ENCODE peak calls at places on chromosomes 1 and 21, in five cellular contexts. One of them, this sample, is unnamed. For H3K9me3, the result is how much of the 10 kb centered on the place peaks cover.

GRCh38 chr1:46611691-46612221 is 4.9 kb downstream of the MOB3C start:
- DNase-seq in CD8-positive, alpha-beta T cell: no peak
- DNase-seq in lower lobe of right lung: no peak
- DNase-seq in A549: no peak
- DNase-seq in HepG2: no peak
- DNase-seq in this sample: no peak

GRCh38 chr1:49995734-49996133 is 28.0 kb downstream of the AGBL4 start:
- DNase-seq in CD8-positive, alpha-beta T cell: no peak
- DNase-seq in lower lobe of right lung: no peak
- DNase-seq in A549: no peak
- DNase-seq in HepG2: peak
- DNase-seq in this sample: no peak

GRCh38 chr1:203364013-203364730 is 13.2 kb upstream of the FMOD start:
- DNase-seq in CD8-positive, alpha-beta T cell: no peak
- DNase-seq in lower lobe of right lung: no peak
- DNase-seq in A549: no peak
- DNase-seq in HepG2: no peak
- DNase-seq in this sample: no peak

GRCh38 chr1:201275266-201275666 is 8.0 kb upstream of the PKP1 start:
- DNase-seq in CD8-positive, alpha-beta T cell: no peak
- DNase-seq in lower lobe of right lung: no peak
- DNase-seq in A549: peak
- DNase-seq in HepG2: no peak
- DNase-seq in this sample: peak

GRCh38 chr1:43554444-43554992 is 23.8 kb downstream of the PTPRF start:
- DNase-seq in CD8-positive, alpha-beta T cell: peak
- DNase-seq in lower lobe of right lung: no peak
- DNase-seq in A549: peak
- DNase-seq in HepG2: peak
- DNase-seq in this sample: no peak

GRCh38 chr1:15492572-15492971 is 16.7 kb downstream of the CELA2B start:
- DNase-seq in CD8-positive, alpha-beta T cell: no peak
- DNase-seq in lower lobe of right lung: no peak
- DNase-seq in A549: no peak
- DNase-seq in HepG2: no peak
- DNase-seq in this sample: no peak

GRCh38 chr1:19678493-19678892 is 13.8 kb downstream of the HTR6 start:
- DNase-seq in CD8-positive, alpha-beta T cell: no peak
- DNase-seq in lower lobe of right lung: no peak
- DNase-seq in A549: no peak
- DNase-seq in HepG2: no peak
- DNase-seq in this sample: no peak

GRCh38 chr1:25609921-25610320 is 6.7 kb upstream of the MAN1C1 start:
- DNase-seq in CD8-positive, alpha-beta T cell: no peak
- DNase-seq in lower lobe of right lung: no peak
- DNase-seq in A549: no peak
- DNase-seq in HepG2: no peak
- DNase-seq in this sample: no peak

GRCh38 chr1:24294757-24295371 is 24.3 kb upstream of the GRHL3 start:
- DNase-seq in CD8-positive, alpha-beta T cell: no peak
- DNase-seq in lower lobe of right lung: peak
- DNase-seq in A549: peak
- DNase-seq in HepG2: no peak
- DNase-seq in this sample: peak

GRCh38 chr1:27597036-27597435 is 6.9 kb downstream of the AHDC1 start:
- DNase-seq in CD8-positive, alpha-beta T cell: no peak
- DNase-seq in lower lobe of right lung: no peak
- DNase-seq in A549: no peak
- DNase-seq in HepG2: no peak
- DNase-seq in this sample: no peak

GRCh38 chr1:231866392-231867331 is 240.1 kb downstream of the DISC1 start:
- DNase-seq in CD8-positive, alpha-beta T cell: peak
- DNase-seq in lower lobe of right lung: peak
- DNase-seq in A549: peak
- DNase-seq in HepG2: peak
- DNase-seq in this sample: peak

GRCh38 chr1:207964195-207964966 is 53.5 kb upstream of the CD34 start:
- DNase-seq in CD8-positive, alpha-beta T cell: no peak
- DNase-seq in lower lobe of right lung: no peak
- DNase-seq in A549: no peak
- DNase-seq in HepG2: no peak
- DNase-seq in this sample: peak
- H3K27ac ChIP-seq in CD8-positive, alpha-beta T cell: no peak
- H3K27ac ChIP-seq in lower lobe of right lung: peak
- H3K27ac ChIP-seq in A549: peak
- H3K27ac ChIP-seq in HepG2: no peak
- H3K27ac ChIP-seq in this sample: peak

GRCh38 chr1:168824418-168824817 is 95.4 kb upstream of the DPT start:
- DNase-seq in CD8-positive, alpha-beta T cell: no peak
- DNase-seq in lower lobe of right lung: no peak
- DNase-seq in A549: no peak
- DNase-seq in HepG2: no peak
- DNase-seq in this sample: no peak

GRCh38 chr1:168826269-168826668 is 97.3 kb upstream of the DPT start:
- DNase-seq in CD8-positive, alpha-beta T cell: no peak
- DNase-seq in lower lobe of right lung: no peak
- DNase-seq in A549: no peak
- DNase-seq in HepG2: no peak
- DNase-seq in this sample: no peak

GRCh38 chr1:168825129-168825528 is 96.1 kb upstream of the DPT start:
- DNase-seq in CD8-positive, alpha-beta T cell: no peak
- DNase-seq in lower lobe of right lung: no peak
- DNase-seq in A549: no peak
- DNase-seq in HepG2: no peak
- DNase-seq in this sample: no peak

GRCh38 chr1:168830562-168830961 is 101.6 kb upstream of the DPT start:
- DNase-seq in CD8-positive, alpha-beta T cell: no peak
- DNase-seq in lower lobe of right lung: no peak
- DNase-seq in A549: no peak
- DNase-seq in HepG2: peak
- DNase-seq in this sample: no peak

GRCh38 chr1:168827557-168827956 is 98.6 kb upstream of the DPT start:
- DNase-seq in CD8-positive, alpha-beta T cell: no peak
- DNase-seq in lower lobe of right lung: no peak
- DNase-seq in A549: no peak
- DNase-seq in HepG2: no peak
- DNase-seq in this sample: no peak
- H3K9me3 ChIP-seq in CD8-positive, alpha-beta T cell: under half
- H3K9me3 ChIP-seq in lower lobe of right lung: under half
- H3K9me3 ChIP-seq in A549: under half
- H3K9me3 ChIP-seq in HepG2: under half
- H3K9me3 ChIP-seq in this sample: under half

DNA sequence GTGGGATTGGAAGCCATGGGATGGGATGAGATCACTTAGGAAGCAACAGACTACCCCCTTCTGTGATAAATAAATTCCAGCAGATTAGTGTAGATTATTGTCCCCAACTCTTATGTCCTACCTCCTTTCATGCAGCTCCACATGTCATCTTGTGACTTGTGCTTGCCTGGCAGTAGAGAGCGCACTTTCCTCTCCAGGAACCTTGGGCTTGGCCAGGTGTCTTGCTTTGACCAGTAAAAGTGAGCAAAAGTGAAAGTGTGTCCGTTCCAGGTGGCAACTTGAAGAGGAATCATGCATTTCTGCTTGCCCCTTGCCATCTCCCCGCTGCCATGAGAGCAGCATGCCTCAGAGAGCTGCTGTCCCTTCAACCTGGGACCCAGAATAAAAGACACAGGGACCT is 122.9 kb upstream of the ERG start:
- DNase-seq in CD8-positive, alpha-beta T cell: no peak
- DNase-seq in lower lobe of right lung: no peak
- DNase-seq in A549: no peak
- DNase-seq in HepG2: peak
- DNase-seq in this sample: no peak
- TF ChIP-seq CTCF in CD8-positive, alpha-beta T cell: no peak
- TF ChIP-seq CTCF in lower lobe of right lung: no peak
- TF ChIP-seq CTCF in A549: no peak
- TF ChIP-seq CTCF in HepG2: peak
- TF ChIP-seq CTCF in this sample: no peak

DNA sequence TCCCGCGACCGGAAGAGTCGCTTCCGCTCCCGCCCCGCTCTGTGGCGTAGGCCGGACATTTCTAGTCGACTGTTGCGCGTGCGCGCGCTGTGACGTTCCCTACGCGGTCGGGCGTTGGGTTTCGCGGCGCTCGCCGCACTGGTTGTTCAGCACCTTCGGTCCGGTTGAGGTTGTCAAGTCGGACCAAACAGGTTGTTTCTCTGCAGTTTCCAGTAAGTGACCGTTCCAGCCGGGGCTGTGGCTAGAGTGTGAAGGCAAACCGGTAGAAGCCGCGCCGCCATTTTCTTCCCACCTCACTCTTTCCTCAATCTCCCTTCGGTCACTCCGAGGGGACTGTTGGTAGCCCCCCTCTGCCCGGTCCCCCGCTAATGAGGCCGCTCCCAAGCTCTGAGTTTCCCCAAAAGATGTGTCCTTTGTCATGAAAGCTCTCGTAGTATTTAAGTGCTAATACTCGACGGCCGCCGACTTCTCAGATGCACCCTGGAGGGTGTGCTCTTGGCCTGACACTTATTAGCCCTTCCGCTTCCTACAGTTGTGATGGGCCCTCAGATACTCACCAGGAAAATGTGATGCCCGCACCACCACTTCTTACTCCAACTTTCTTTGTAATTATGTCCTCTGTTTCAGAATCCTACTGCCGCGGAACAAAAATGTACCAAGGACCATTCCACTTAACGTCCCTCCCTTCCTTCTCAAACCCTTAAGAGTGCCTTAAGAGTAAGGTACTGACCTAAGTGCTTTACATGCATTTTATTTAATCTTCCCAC is 56.3 kb downstream of the TRAF5 start:
- DNase-seq in CD8-positive, alpha-beta T cell: peak
- DNase-seq in lower lobe of right lung: peak
- DNase-seq in A549: peak
- DNase-seq in HepG2: peak
- DNase-seq in this sample: peak
- H3K27ac ChIP-seq in CD8-positive, alpha-beta T cell: peak
- H3K27ac ChIP-seq in lower lobe of right lung: peak
- H3K27ac ChIP-seq in A549: peak
- H3K27ac ChIP-seq in HepG2: peak
- H3K27ac ChIP-seq in this sample: peak

GRCh38 chr1:246978785-246979184 is 29.1 kb downstream of the ZNF695 start:
- DNase-seq in CD8-positive, alpha-beta T cell: no peak
- DNase-seq in lower lobe of right lung: no peak
- DNase-seq in A549: no peak
- DNase-seq in HepG2: peak
- DNase-seq in this sample: no peak
- H3K9me3 ChIP-seq in CD8-positive, alpha-beta T cell: under half
- H3K9me3 ChIP-seq in lower lobe of right lung: under half
- H3K9me3 ChIP-seq in A549: half or more
- H3K9me3 ChIP-seq in HepG2: half or more
- H3K9me3 ChIP-seq in this sample: under half

GRCh38 chr21:41954654-41955499 is 1.1 kb upstream of the C2CD2 start:
- DNase-seq in CD8-positive, alpha-beta T cell: no peak
- DNase-seq in lower lobe of right lung: no peak
- DNase-seq in A549: no peak
- DNase-seq in HepG2: no peak
- DNase-seq in this sample: no peak
- TF ChIP-seq CTCF in CD8-positive, alpha-beta T cell: no peak
- TF ChIP-seq CTCF in lower lobe of right lung: no peak
- TF ChIP-seq CTCF in A549: no peak
- TF ChIP-seq CTCF in HepG2: no peak
- TF ChIP-seq CTCF in this sample: no peak

GRCh38 chr21:38831526-38832467 is 26.1 kb downstream of the ETS2 start:
- DNase-seq in CD8-positive, alpha-beta T cell: no peak
- DNase-seq in lower lobe of right lung: peak
- DNase-seq in A549: no peak
- DNase-seq in HepG2: peak
- DNase-seq in this sample: peak
- H3K27ac ChIP-seq in CD8-positive, alpha-beta T cell: no peak
- H3K27ac ChIP-seq in lower lobe of right lung: peak
- H3K27ac ChIP-seq in A549: peak
- H3K27ac ChIP-seq in HepG2: peak
- H3K27ac ChIP-seq in this sample: peak

GRCh38 chr1:226954777-226955176 is 14.7 kb downstream of the COQ8A start:
- DNase-seq in CD8-positive, alpha-beta T cell: no peak
- DNase-seq in lower lobe of right lung: no peak
- DNase-seq in A549: no peak
- DNase-seq in HepG2: no peak
- DNase-seq in this sample: no peak
- H3K9me3 ChIP-seq in CD8-positive, alpha-beta T cell: under half
- H3K9me3 ChIP-seq in lower lobe of right lung: under half
- H3K9me3 ChIP-seq in A549: under half
- H3K9me3 ChIP-seq in HepG2: under half
- H3K9me3 ChIP-seq in this sample: under half

GRCh38 chr21:15264084-15264483 is 199.3 kb upstream of the NRIP1 start:
- DNase-seq in CD8-positive, alpha-beta T cell: no peak
- DNase-seq in lower lobe of right lung: no peak
- DNase-seq in A549: no peak
- DNase-seq in HepG2: no peak
- DNase-seq in this sample: no peak

GRCh38 chr21:15255359-15256157 is 190.8 kb upstream of the NRIP1 start:
- DNase-seq in CD8-positive, alpha-beta T cell: no peak
- DNase-seq in lower lobe of right lung: no peak
- DNase-seq in A549: no peak
- DNase-seq in HepG2: no peak
- DNase-seq in this sample: no peak

GRCh38 chr21:15257646-15258045 is 192.8 kb upstream of the NRIP1 start:
- DNase-seq in CD8-positive, alpha-beta T cell: no peak
- DNase-seq in lower lobe of right lung: no peak
- DNase-seq in A549: no peak
- DNase-seq in HepG2: no peak
- DNase-seq in this sample: no peak

GRCh38 chr21:15260604-15261003 is 195.8 kb upstream of the NRIP1 start:
- DNase-seq in CD8-positive, alpha-beta T cell: no peak
- DNase-seq in lower lobe of right lung: no peak
- DNase-seq in A549: no peak
- DNase-seq in HepG2: no peak
- DNase-seq in this sample: no peak
- TF ChIP-seq CTCF in CD8-positive, alpha-beta T cell: no peak
- TF ChIP-seq CTCF in lower lobe of right lung: no peak
- TF ChIP-seq CTCF in A549: no peak
- TF ChIP-seq CTCF in HepG2: no peak
- TF ChIP-seq CTCF in this sample: no peak

DNA sequence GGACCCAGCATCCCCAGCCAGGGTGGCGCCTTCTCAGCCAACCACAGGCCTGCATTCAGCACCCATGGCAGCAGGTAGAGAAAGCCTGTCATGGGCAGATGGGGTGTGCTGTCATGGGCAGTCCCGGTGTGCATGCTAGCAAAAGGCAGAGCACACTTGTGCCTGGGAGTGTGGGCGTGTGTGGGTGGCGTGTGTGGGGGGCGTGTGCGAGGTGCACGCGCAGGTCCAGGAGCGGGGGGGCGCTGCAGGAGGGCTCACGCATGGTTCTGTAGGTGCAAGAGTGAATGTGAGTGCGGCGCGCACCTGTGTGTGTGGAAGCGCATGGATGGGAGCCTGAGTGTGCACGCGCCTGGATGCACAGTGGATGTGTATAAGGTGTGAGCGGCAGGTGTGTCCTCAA is 137.2 kb downstream of the CASZ1 start:
- DNase-seq in CD8-positive, alpha-beta T cell: no peak
- DNase-seq in lower lobe of right lung: no peak
- DNase-seq in A549: no peak
- DNase-seq in HepG2: no peak
- DNase-seq in this sample: no peak
- H3K27ac ChIP-seq in CD8-positive, alpha-beta T cell: no peak
- H3K27ac ChIP-seq in lower lobe of right lung: no peak
- H3K27ac ChIP-seq in A549: no peak
- H3K27ac ChIP-seq in HepG2: no peak
- H3K27ac ChIP-seq in this sample: peak

This sample was measured in prostate gland.